ENCODE peak calls at places on chromosomes 11 and 22, in nine cellular contexts. K is H9; M is GM12865; X is psoas muscle; P is GM10248; Z is WTC11; B is CD8-positive, alpha-beta T cell; O is GM20000; Q is heart left ventricle. U is an unnamed sample.

GRCh38 chr11:86277741-86278140 is 24.3 kb upstream of the HIKESHI start:
- DNase-seq in X (no peak), O (no peak), M (no peak), Z (no peak), P (no peak), B (no peak), Q (no peak), K (no peak), U (no peak)

GRCh38 chr22:46985507-46985882 is 223.0 kb downstream of the TBC1D22A start:
- DNase-seq in O (no peak), K (no peak), P (no peak), B (no peak), X (no peak), Z (no peak), Q (no peak), M (no peak), U (no peak)

GRCh38 chr11:27055065-27055682 is 14.6 kb downstream of the BBOX1 start:
- DNase-seq in P (no peak), X (no peak), Z (no peak), Q (no peak), B (no peak), M (no peak), K (no peak), O (no peak), U (no peak)

GRCh38 chr11:104619751-104620150 is 278.5 kb downstream of the CASP12 start:
- DNase-seq in Q (no peak), B (no peak), K (no peak), M (no peak), P (no peak), X (no peak), O (no peak), Z (no peak), U (no peak)

GRCh38 chr11:130806746-130807145 is 109.5 kb downstream of the SNX19 start:
- DNase-seq in X (no peak), B (no peak), Q (no peak), O (no peak), K (no peak), P (no peak), Z (no peak), M (peak), U (no peak)

GRCh38 chr22:46545041-46545796 is 7.8 kb upstream of the CELSR1 start:
- DNase-seq in Z (no peak), B (no peak), K (no peak), O (no peak), P (no peak), X (no peak), Q (no peak), M (peak), U (no peak)

GRCh38 chr11:13963169-13963948 is 836 bp downstream of the SPON1 start:
- DNase-seq in Z (peak), Q (no peak), X (peak), B (no peak), O (peak), P (peak), K (peak), M (no peak), U (no peak)

GRCh38 chr22:45421349-45422057 is 8.0 kb downstream of the RIBC2 start:
- DNase-seq in Z (no peak), M (no peak), O (no peak), K (no peak), Q (no peak), B (no peak), P (no peak), X (no peak), U (no peak)

GRCh38 chr11:36684840-36685800 is 87.1 kb upstream of the RAG2 start:
- DNase-seq in P (peak), M (peak), B (peak), K (no peak), Q (no peak), Z (no peak), X (no peak), O (no peak), U (no peak)

GRCh38 chr22:42902875-42903510 is 45.9 kb upstream of the ARFGAP3 start:
- DNase-seq in X (no peak), B (no peak), K (peak), Z (peak), O (no peak), M (no peak), P (no peak), Q (no peak), U (no peak)

GRCh38 chr11:14537134-14537599 is 17.0 kb upstream of the PSMA1 start:
- DNase-seq in Z (no peak), P (peak), Q (no peak), O (peak), B (peak), K (no peak), M (peak), X (no peak), U (no peak)

GRCh38 chr11:66265531-66266377 is 2.7 kb upstream of the RAB1B start:
- DNase-seq in K (no peak), Q (no peak), M (no peak), Z (no peak), X (no peak), O (no peak), B (no peak), P (no peak), U (no peak)

GRCh38 chr22:36196254-36197064 is 5.2 kb downstream of the APOL4 start:
- DNase-seq in K (no peak), Q (no peak), X (no peak), Z (no peak), O (no peak), M (no peak), P (no peak), B (no peak), U (no peak)

GRCh38 chr11:83970061-83970671 is 684.0 kb upstream of the CCDC90B start:
- DNase-seq in X (no peak), P (no peak), Q (no peak), Z (no peak), K (no peak), B (no peak), O (no peak), M (peak), U (no peak)

GRCh38 chr22:50674606-50675552 is 2.3 kb downstream of the SHANK3 start:
- DNase-seq in X (no peak), K (peak), Q (no peak), M (no peak), O (peak), B (no peak), P (peak), Z (peak), U (peak)

GRCh38 chr22:37904572-37905533 is 1.2 kb upstream of the MICALL1 start:
- DNase-seq in K (peak), P (no peak), O (no peak), B (no peak), Q (no peak), M (no peak), Z (no peak), X (peak), U (no peak)

GRCh38 chr11:132471491-132471890 is 1060.8 kb downstream of the OPCML start:
- DNase-seq in M (no peak), Q (no peak), O (no peak), B (no peak), X (no peak), Z (no peak), K (no peak), P (no peak), U (no peak)

GRCh38 chr22:20276468-20276867 is 8.3 kb upstream of the RTN4R start:
- DNase-seq in Z (no peak), B (no peak), K (no peak), Q (no peak), X (no peak), M (no peak), O (no peak), P (no peak), U (no peak)

GRCh38 chr11:72352859-72353551 is 81.3 kb downstream of the CLPB start:
- DNase-seq in K (peak), O (peak), Z (peak), B (no peak), M (peak), P (peak), Q (no peak), X (no peak), U (no peak)

GRCh38 chr22:43302462-43303109 is 40.6 kb downstream of the SCUBE1 start:
- DNase-seq in M (no peak), X (no peak), P (no peak), K (no peak), Z (no peak), O (no peak), B (no peak), Q (no peak), U (no peak)

GRCh38 chr11:58000699-58001098 is 23.0 kb upstream of the OR9Q1 start:
- DNase-seq in B (no peak), X (no peak), P (no peak), K (no peak), O (no peak), Q (no peak), M (no peak), Z (no peak), U (no peak)

GRCh38 chr11:62665630-62666258 is 632 bp downstream of the CSKMT start:
- DNase-seq in X (peak), P (peak), K (no peak), Z (peak), B (peak), Q (no peak), M (peak), O (peak), U (no peak)

GRCh38 chr11:19714387-19715363 is 2.0 kb downstream of the NAV2 start:
- DNase-seq in M (no peak), Z (peak), B (no peak), K (peak), Q (peak), O (no peak), X (peak), P (no peak), U (no peak)

GRCh38 chr22:42164901-42165300 is 34.3 kb upstream of the CYP2D6 start:
- DNase-seq in X (no peak), Z (no peak), B (no peak), M (no peak), P (no peak), K (no peak), Q (no peak), O (no peak), U (no peak)

GRCh38 chr11:3147257-3147619 is 17.9 kb downstream of the OSBPL5 start:
- DNase-seq in K (no peak), X (peak), M (no peak), B (no peak), O (no peak), Z (no peak), Q (no peak), P (no peak), U (no peak)

GRCh38 chr22:20228055-20228938 is 39.8 kb downstream of the RTN4R start:
- DNase-seq in K (no peak), X (no peak), B (no peak), O (no peak), Q (no peak), Z (no peak), M (no peak), P (no peak), U (no peak)

GRCh38 chr22:25060522-25061071 is 108.1 kb downstream of the KIAA1671 start:
- DNase-seq in Z (no peak), P (no peak), Q (no peak), B (no peak), M (no peak), X (no peak), K (no peak), O (no peak), U (no peak)

GRCh38 chr11:108535384-108535955 is 37.3 kb upstream of the POGLUT3 start:
- DNase-seq in Z (no peak), X (no peak), B (no peak), M (no peak), Q (no peak), K (no peak), O (no peak), P (no peak), U (no peak)

GRCh38 chr11:73838443-73839122 is 38.1 kb downstream of the COA4 start:
- DNase-seq in P (no peak), K (no peak), O (no peak), B (no peak), M (no peak), Z (no peak), Q (no peak), X (no peak), U (no peak)

GRCh38 chr22:40000171-40000570 is 5.4 kb downstream of the FAM83F start:
- DNase-seq in X (no peak), P (no peak), Q (no peak), O (no peak), B (no peak), K (no peak), M (no peak), Z (no peak), U (no peak)

GRCh38 chr22:49368976-49369725 is 458.5 kb downstream of the BRD1 start:
- DNase-seq in P (no peak), Q (no peak), Z (peak), M (no peak), B (no peak), K (peak), O (no peak), X (no peak), U (no peak)

GRCh38 chr11:125201525-125202121 is 37.1 kb downstream of the PKNOX2 start:
- DNase-seq in K (no peak), X (peak), P (no peak), M (no peak), O (no peak), Z (no peak), Q (no peak), B (no peak), U (no peak)

GRCh38 chr11:66727282-66727882 is 1.6 kb downstream of the SPTBN2 start:
- DNase-seq in Z (peak), Q (no peak), K (peak), P (peak), M (no peak), O (peak), B (no peak), X (peak), U (peak)

GRCh38 chr11:12540075-12540685 is 134.0 kb upstream of the TEAD1 start:
- DNase-seq in Z (no peak), B (no peak), K (no peak), P (no peak), O (no peak), X (no peak), M (no peak), Q (no peak), U (no peak)

GRCh38 chr11:12539570-12539969 is 134.7 kb upstream of the TEAD1 start:
- DNase-seq in Z (no peak), M (no peak), O (no peak), K (no peak), X (no peak), Q (no peak), B (no peak), P (no peak), U (no peak)

GRCh38 chr11:12541588-12542151 is 132.6 kb upstream of the TEAD1 start:
- DNase-seq in X (no peak), Q (no peak), O (no peak), K (no peak), M (no peak), B (no peak), P (no peak), Z (no peak), U (no peak)

GRCh38 chr11:12542186-12542935 is 131.9 kb upstream of the TEAD1 start:
- DNase-seq in M (no peak), B (no peak), K (no peak), Q (no peak), P (no peak), Z (no peak), O (no peak), X (no peak), U (no peak)

DNA sequence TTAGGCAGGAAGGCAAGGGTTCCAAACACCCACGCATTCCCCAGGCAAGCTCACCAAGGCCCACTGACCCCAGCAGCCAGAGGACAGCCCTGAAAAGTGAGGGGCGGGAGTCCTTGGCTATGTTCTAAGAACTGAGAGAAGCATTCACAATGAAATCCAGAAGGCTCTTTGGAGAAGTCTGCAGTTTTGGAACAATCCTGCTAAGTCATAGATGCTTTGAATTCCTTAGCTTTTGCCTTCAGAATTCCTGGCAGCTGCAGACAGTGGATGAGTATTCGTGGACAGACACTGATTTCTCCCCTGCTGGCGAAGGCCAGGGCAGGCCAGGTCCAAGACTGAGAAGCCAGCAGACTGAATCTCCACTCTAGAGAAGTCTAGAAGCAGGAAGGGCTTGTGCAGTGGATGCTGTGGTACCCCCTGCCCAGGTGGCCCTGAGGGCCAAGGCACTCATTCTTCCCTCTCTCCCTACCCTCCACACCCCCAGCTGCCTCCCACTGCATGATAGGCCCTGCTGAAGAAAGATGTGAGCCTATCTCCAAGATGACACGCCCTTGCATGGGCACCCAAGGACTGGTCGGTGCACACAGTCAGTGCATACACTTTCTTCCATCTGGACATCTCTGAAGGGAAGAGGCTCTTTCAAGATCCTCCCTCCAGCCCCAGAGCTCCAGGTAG is 133.2 kb upstream of the TEAD1 start:
- DNase-seq in P (no peak), K (no peak), Z (no peak), X (peak), Q (no peak), B (no peak), O (no peak), M (no peak), U (no peak)
- TF ChIP-seq CTCF in P (no peak), K (no peak), Z (no peak), X (no peak), Q (no peak), B (no peak), O (no peak), M (no peak), U (no peak)

GRCh38 chr11:63682045-63682915 is 980 bp downstream of the RTN3 start:
- DNase-seq in Z (no peak), O (peak), B (no peak), K (peak), X (no peak), P (peak), Q (peak), M (peak), U (no peak)
- TF ChIP-seq CTCF in Z (no peak), O (no peak), B (peak), K (peak), X (no peak), P (no peak), Q (no peak), M (peak), U (peak)

GRCh38 chr11:742571-743201 is 4.6 kb upstream of the TALDO1 start:
- DNase-seq in M (no peak), P (no peak), Z (no peak), X (no peak), O (no peak), K (no peak), Q (no peak), B (no peak), U (no peak)

GRCh38 chr11:747176-748006 is at the start of gene TALDO1:
- DNase-seq in Z (peak), P (peak), B (peak), X (peak), M (peak), O (peak), K (peak), Q (peak), U (peak)

GRCh38 chr11:748007-748359 is 719 bp downstream of the TALDO1 start:
- DNase-seq in O (peak), K (no peak), P (no peak), M (no peak), B (no peak), Q (no peak), Z (no peak), X (no peak), U (no peak)

GRCh38 chr11:749731-750130 is 2.5 kb downstream of the TALDO1 start:
- DNase-seq in B (no peak), K (no peak), X (no peak), Q (no peak), M (no peak), O (no peak), Z (no peak), P (no peak), U (no peak)

DNA sequence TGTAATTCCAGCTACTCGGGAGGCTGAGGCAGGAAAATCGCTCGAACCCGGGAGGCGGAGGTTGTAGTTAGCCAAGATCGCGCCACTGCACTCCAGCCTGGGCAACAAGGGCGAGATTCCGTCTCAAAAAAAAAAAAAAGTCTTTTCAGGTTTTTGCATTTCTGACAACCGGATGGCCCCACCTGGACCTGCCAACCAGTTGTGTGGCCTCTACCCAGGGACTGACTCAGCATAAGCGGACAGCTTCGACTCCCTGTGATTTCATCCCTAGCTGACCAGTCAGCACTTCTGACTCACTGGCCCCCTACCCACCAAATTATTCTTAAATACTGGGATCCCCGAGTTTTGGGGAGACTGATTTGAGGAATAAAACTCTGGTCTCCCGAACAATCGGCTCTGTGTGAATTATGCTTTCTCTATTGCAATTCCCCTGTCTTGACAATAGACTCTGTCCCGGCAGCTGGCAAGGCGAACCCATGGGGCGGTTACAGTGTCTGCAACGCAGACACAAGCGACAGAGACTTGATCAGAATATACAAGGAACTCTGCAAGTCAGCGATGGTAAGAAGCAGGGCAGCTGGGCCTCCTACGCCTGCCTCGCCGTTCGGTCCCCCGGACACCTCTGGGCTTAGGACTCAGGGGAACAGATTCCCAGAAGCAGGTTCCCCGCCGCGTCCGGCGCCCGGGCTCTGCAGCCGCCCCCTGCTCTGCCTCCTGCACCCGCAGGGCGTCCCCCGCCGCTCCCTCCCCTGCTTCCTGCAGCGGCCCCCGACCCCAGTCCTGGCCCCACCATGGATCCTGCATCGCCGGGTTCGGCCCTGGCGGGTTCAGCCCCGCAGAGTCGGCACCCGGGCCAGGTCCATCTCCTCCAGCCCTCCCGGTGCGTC is 732 bp upstream of the TALDO1 start:
- DNase-seq in K (peak), Q (no peak), M (peak), P (no peak), B (no peak), X (no peak), O (no peak), Z (peak), U (no peak)
- TF ChIP-seq CTCF in K (no peak), Q (no peak), M (no peak), P (no peak), B (no peak), X (no peak), O (no peak), Z (no peak), U (no peak)

GRCh38 chr11:68120212-68121066 is 749 bp downstream of the CHKA start:
- DNase-seq in Z (peak), K (peak), P (peak), B (peak), Q (peak), X (peak), O (peak), M (peak), U (peak)

GRCh38 chr11:68121067-68121899 is at the start of gene CHKA:
- DNase-seq in B (peak), O (peak), K (peak), Q (peak), P (peak), Z (peak), M (peak), X (peak), U (peak)

GRCh38 chr11:68125164-68125563 is 4.0 kb upstream of the CHKA start:
- DNase-seq in Z (no peak), Q (no peak), B (no peak), P (no peak), K (no peak), M (no peak), X (no peak), O (peak), U (no peak)

GRCh38 chr11:68118753-68119448 is 2.3 kb downstream of the CHKA start:
- DNase-seq in M (peak), X (no peak), K (no peak), O (peak), Z (no peak), P (peak), Q (no peak), B (no peak), U (no peak)

DNA sequence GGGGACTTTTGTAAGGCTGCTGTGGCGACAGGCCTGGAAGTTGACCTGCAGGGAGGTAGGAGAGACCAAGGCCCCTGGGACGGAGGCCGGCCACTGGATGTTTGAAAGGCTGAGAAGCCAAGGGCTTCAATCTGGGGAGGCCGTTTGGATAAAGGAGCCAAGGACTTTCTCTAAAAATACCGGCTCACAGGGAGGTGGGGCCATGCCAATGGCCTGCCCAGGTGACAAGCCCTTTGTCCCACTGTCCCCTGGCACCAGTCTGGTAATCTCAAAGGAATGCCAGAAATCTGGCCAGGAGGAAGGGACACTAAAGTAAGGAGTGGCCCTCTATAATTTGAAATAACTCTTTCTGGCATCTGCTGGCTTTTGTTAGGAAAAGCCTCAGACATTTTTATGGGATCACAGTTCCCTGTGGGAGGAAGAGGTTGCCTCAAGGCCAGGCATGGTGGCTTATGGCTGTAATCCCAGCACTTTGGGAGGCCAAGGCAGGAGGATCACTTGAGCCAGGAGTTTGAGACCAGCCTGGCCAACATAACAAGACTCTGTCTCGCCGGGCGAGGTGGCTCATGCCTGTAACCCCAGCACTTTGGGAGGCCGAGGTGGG is 1.9 kb upstream of the CHKA start:
- DNase-seq in K (peak), O (peak), Q (no peak), P (no peak), M (no peak), Z (no peak), B (no peak), X (no peak), U (no peak)
- TF ChIP-seq CTCF in K (no peak), O (no peak), Q (no peak), P (no peak), M (no peak), Z (no peak), B (no peak), X (no peak), U (no peak)